ENCODE peak calls at places on chromosomes 1 and 21, in four cellular contexts. X is WTC11, T is HepG2, B is A549. K is an unnamed sample.

GRCh38 chr21:30194701-30195299 is 21.1 kb downstream of the CLDN8 start:
- DNase-seq in T (peak; percentile 10), X (no peak), B (no peak), K (peak; percentile 59)

GRCh38 chr1:160544647-160545046 is 21.6 kb upstream of the SLAMF6 start:
- DNase-seq in B (no peak), X (no peak), T (no peak), K (peak; percentile 56)

GRCh38 chr1:147080671-147081394 is 91.4 kb downstream of the PRKAB2 start:
- DNase-seq in T (no peak), B (no peak), X (peak; percentile 66), K (no peak)

GRCh38 chr21:42311816-42312625 is 3.2 kb downstream of the TFF3 start:
- DNase-seq in B (no peak), X (no peak), T (no peak), K (no peak)

GRCh38 chr1:216020743-216021345 is 402.4 kb downstream of the USH2A start:
- DNase-seq in B (no peak), X (no peak), T (no peak), K (no peak)

GRCh38 chr1:65596768-65597167 is 176.3 kb downstream of the LEPR start:
- DNase-seq in T (no peak), B (no peak), X (no peak), K (no peak)

GRCh38 chr1:151131832-151132675 is 14.4 kb downstream of the SEMA6C start:
- DNase-seq in T (no peak), B (no peak), X (peak; percentile 56), K (no peak)

GRCh38 chr1:227893696-227894305 is 53.9 kb downstream of the WNT9A start:
- DNase-seq in T (no peak), B (no peak), X (no peak), K (no peak)

GRCh38 chr1:32886012-32886827 is at the start of gene HPCA:
- DNase-seq in X (peak; percentile 90), T (peak; percentile 39), B (peak; percentile 38), K (peak; percentile 61)

GRCh38 chr1:219326843-219327242 is 153.2 kb downstream of the LYPLAL1 start:
- DNase-seq in T (no peak), B (no peak), X (no peak), K (no peak)

GRCh38 chr21:38839370-38839681 is 33.6 kb downstream of the ETS2 start:
- DNase-seq in T (no peak), B (no peak), X (no peak), K (no peak)

GRCh38 chr1:21904475-21904724 is 32.7 kb downstream of the HSPG2 start:
- DNase-seq in T (no peak), B (no peak), X (no peak), K (no peak)

GRCh38 chr1:209134001-209134400 is 449.5 kb upstream of the CAMK1G start:
- DNase-seq in X (no peak), T (no peak), B (no peak), K (no peak)

GRCh38 chr1:40155910-40156309 is 5.3 kb upstream of the RLF start:
- DNase-seq in T (no peak), B (no peak), X (no peak), K (no peak)

GRCh38 chr1:217333939-217334338 is 297.0 kb downstream of the GPATCH2 start:
- DNase-seq in B (peak; percentile 21), T (peak; percentile 10), X (peak; percentile 73), K (peak; percentile 39)

GRCh38 chr1:82485591-82486369 is 685.0 kb downstream of the ADGRL2 start:
- DNase-seq in T (no peak), X (peak; percentile 18), B (no peak), K (no peak)

GRCh38 chr1:226041419-226041818 is 21.1 kb upstream of the H3-3A start:
- DNase-seq in X (no peak), B (no peak), T (no peak), K (no peak)

GRCh38 chr1:204077979-204078696 is 5.2 kb downstream of the SOX13 start:
- DNase-seq in X (peak; percentile 76), B (no peak), T (peak; percentile 83), K (no peak)

GRCh38 chr1:224489585-224490365 is 55.2 kb upstream of the WDR26 start:
- DNase-seq in B (no peak), T (no peak), X (no peak), K (no peak)

GRCh38 chr1:27645071-27645415 is 10.1 kb upstream of the FGR start:
- DNase-seq in B (no peak), T (no peak), X (no peak), K (no peak)

GRCh38 chr21:33383056-33383888 is 19.9 kb upstream of the IFNGR2 start:
- DNase-seq in B (no peak), T (peak; percentile 91), X (no peak), K (peak; percentile 95)

GRCh38 chr1:109802136-109802900 is 38.6 kb upstream of the EPS8L3 start:
- DNase-seq in T (no peak), X (no peak), B (no peak), K (no peak)

GRCh38 chr1:50831300-50832061 is 128.6 kb downstream of the FAF1 start:
- DNase-seq in T (no peak), X (no peak), B (no peak), K (no peak)

GRCh38 chr1:176461576-176461975 is 1.4 kb upstream of the PAPPA2 start:
- DNase-seq in T (no peak), B (no peak), X (no peak), K (no peak)

GRCh38 chr1:221074325-221074724 is 195.1 kb downstream of the HLX start:
- DNase-seq in X (no peak), T (no peak), B (no peak), K (peak; percentile 64)

GRCh38 chr1:26290416-26291261 is 10.8 kb downstream of the SH3BGRL3 start:
- DNase-seq in B (no peak), X (no peak), T (no peak), K (peak; percentile 77)

GRCh38 chr1:176903474-176903873 is 261.0 kb downstream of the ASTN1 start:
- DNase-seq in T (no peak), X (no peak), B (no peak), K (no peak)

GRCh38 chr1:86146566-86146965 is 10.0 kb downstream of the COL24A1 start:
- DNase-seq in T (no peak), B (no peak), X (no peak), K (no peak)

GRCh38 chr21:23811802-23812201 is 1795.5 kb downstream of the MRPL39 start:
- DNase-seq in X (no peak), B (no peak), T (no peak), K (peak; percentile 71)

GRCh38 chr1:29852248-29852647 is 615.9 kb downstream of the PTPRU start:
- DNase-seq in T (no peak), B (no peak), X (no peak), K (no peak)

GRCh38 chr1:54609301-54609921 is 13.9 kb downstream of the FAM151A start:
- DNase-seq in T (no peak), B (no peak), X (peak; percentile 11), K (peak; percentile 22)

DNA sequence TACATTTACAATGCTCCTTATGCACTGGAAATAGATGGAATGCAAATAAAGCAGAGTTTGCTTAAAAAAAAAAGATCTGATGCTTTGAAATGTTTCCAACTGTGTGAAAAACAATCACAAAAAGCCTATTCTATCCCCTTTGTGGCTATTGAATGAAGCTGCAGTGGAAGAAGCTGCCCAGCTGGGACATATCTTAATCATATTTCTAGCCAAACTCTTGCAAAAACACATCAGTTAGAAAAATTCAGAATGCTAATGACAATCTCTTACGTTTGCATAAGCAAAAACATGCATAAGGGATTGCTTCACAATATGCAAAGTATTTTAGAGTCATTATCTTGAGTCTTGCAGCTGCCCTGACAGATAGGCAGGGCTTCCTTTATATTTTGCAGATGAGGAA is 526.4 kb upstream of the USP24 start:
- DNase-seq in X (no peak), B (no peak), T (no peak), K (no peak)
- TF ChIP-seq MAX in X (no peak), B (no peak), T (no peak), K (no peak)

DNA sequence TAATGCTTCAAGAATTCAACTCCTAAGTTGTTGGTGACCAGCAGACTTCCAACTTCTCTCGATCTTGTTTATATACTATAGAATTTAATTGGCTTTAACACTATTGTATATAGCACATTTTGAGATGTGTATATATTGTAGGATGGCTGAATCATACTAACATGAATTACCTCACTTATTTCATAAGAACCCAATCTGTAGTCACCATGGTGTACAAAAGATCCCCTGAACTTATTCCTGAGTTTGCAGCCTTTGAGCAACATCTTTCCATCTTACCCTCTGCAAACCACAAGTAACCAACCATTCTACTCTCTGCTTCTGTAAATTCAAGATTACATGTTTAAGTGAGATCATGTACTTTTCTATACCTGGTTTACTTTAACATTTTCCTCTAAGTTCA is 12.3 kb downstream of the ZP4 start:
- DNase-seq in T (no peak), B (no peak), X (no peak), K (no peak)
- TF ChIP-seq MAX in T (no peak), B (no peak), X (no peak), K (no peak)

DNA sequence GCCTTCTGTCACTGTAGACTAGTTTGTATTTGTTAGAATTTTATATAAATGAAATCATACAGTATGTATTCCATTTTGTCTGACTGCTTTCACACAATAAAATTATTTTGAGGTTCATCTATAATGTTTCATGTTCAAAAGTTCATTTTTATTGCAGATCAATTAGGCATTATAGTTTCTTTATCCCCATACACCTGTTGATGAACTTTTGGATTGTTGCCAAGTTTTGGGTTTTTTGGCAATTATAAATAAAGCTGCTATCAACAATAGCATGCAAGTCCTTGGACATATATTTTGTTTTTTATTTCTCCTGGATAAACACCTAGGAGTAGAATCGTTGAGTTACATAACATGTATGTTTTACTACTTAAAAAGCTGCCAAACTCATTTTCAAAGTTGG is 47.1 kb upstream of the FAM3B start:
- DNase-seq in T (no peak), X (no peak), B (no peak), K (no peak)
- TF ChIP-seq MAX in T (no peak), X (no peak), B (no peak), K (no peak)

GRCh38 chr1:155179107-155180031 is 5.7 kb downstream of the TRIM46 start:
- DNase-seq in B (no peak), X (no peak), T (no peak), K (no peak)

GRCh38 chr1:155184351-155184811 is 10.7 kb downstream of the TRIM46 start:
- DNase-seq in X (no peak), T (no peak), B (no peak), K (no peak)

GRCh38 chr1:155181371-155182051 is 7.9 kb downstream of the TRIM46 start:
- DNase-seq in X (no peak), T (no peak), B (no peak), K (no peak)

GRCh38 chr1:155183775-155184221 is 10.1 kb downstream of the TRIM46 start:
- DNase-seq in X (no peak), B (no peak), T (no peak), K (no peak)

GRCh38 chr1:155182052-155182550 is 8.5 kb downstream of the TRIM46 start:
- DNase-seq in X (no peak), B (no peak), T (no peak), K (no peak)
- TF ChIP-seq MAX in X (no peak), B (no peak), T (no peak), K (no peak)

GRCh38 chr1:42835422-42835821 is 11.0 kb upstream of the ZNF691 start:
- DNase-seq in X (no peak), B (no peak), T (no peak), K (no peak)
- TF ChIP-seq MAX in X (no peak), B (no peak), T (no peak), K (no peak)

GRCh38 chr21:45333583-45334121 is 46.0 kb upstream of the POFUT2 start:
- DNase-seq in X (no peak), T (no peak), B (no peak), K (no peak)
- TF ChIP-seq MAX in X (no peak), T (no peak), B (no peak), K (no peak)